ENCODE peak calls at places on chromosomes 7 and 10, in ten cellular contexts. A is stomach, L is psoas muscle, I is AG10803, G is GM06990, J is GM23338, T is Peyer's patch, Q is spleen, B is BJ, N is fibroblast of mammary gland. E is an unnamed sample.

GRCh38 chr10:60304832-60305231 is 84.8 kb downstream of the ANK3 start:
- DNase-seq in A (no peak), L (no peak), I (no peak), G (no peak), J (no peak), T (no peak), Q (no peak), B (no peak), N (no peak), E (no peak)

GRCh38 chr7:131574741-131575140 is 18.3 kb upstream of the PODXL start:
- DNase-seq in A (no peak), L (peak), I (peak), G (no peak), J (no peak), T (no peak), Q (no peak), B (no peak), N (peak), E (no peak)

GRCh38 chr7:15648461-15648961 is 38.0 kb downstream of the MEOX2 start:
- DNase-seq in A (no peak), L (no peak), I (no peak), G (no peak), J (no peak), T (no peak), Q (no peak), B (no peak), N (no peak), E (no peak)

GRCh38 chr10:23284674-23285335 is 59.8 kb downstream of the C10orf67 start:
- DNase-seq in A (no peak), L (no peak), I (no peak), G (no peak), J (no peak), T (no peak), Q (no peak), B (no peak), N (no peak), E (no peak)

GRCh38 chr10:56934515-56934914 is 573.5 kb upstream of the ZWINT start:
- DNase-seq in A (no peak), L (no peak), I (no peak), G (no peak), J (no peak), T (no peak), Q (no peak), B (no peak), N (no peak), E (no peak)

GRCh38 chr10:71237843-71238623 is 25.7 kb downstream of the UNC5B start:
- DNase-seq in A (no peak), L (no peak), I (no peak), G (no peak), J (no peak), T (no peak), Q (no peak), B (no peak), N (no peak), E (no peak)

GRCh38 chr10:79342295-79342761 is 4.9 kb upstream of the PPIF start:
- DNase-seq in A (peak), L (no peak), I (no peak), G (no peak), J (no peak), T (no peak), Q (no peak), B (no peak), N (no peak), E (no peak)

GRCh38 chr7:85587777-85588176 is 400.9 kb upstream of the SEMA3D start:
- DNase-seq in A (no peak), L (no peak), I (no peak), G (no peak), J (no peak), T (no peak), Q (no peak), B (no peak), N (no peak), E (no peak)

GRCh38 chr10:3401491-3401938 is 228.9 kb upstream of the PITRM1 start:
- DNase-seq in A (no peak), L (no peak), I (peak), G (no peak), J (no peak), T (no peak), Q (no peak), B (peak), N (peak), E (peak)

GRCh38 chr10:75403144-75404022 is 1.8 kb upstream of the ZNF503 start:
- DNase-seq in A (peak), L (peak), I (peak), G (peak), J (peak), T (peak), Q (no peak), B (no peak), N (peak), E (no peak)

GRCh38 chr10:100327007-100327700 is 2.9 kb downstream of the PKD2L1 start:
- DNase-seq in A (peak), L (no peak), I (peak), G (peak), J (no peak), T (no peak), Q (peak), B (no peak), N (peak), E (no peak)

GRCh38 chr7:88628363-88629085 is 131.0 kb upstream of the ZNF804B start:
- DNase-seq in A (no peak), L (no peak), I (no peak), G (peak), J (no peak), T (no peak), Q (no peak), B (no peak), N (no peak), E (no peak)

GRCh38 chr10:79380125-79380917 is 33.1 kb downstream of the PPIF start:
- DNase-seq in A (peak), L (peak), I (peak), G (no peak), J (no peak), T (peak), Q (no peak), B (peak), N (peak), E (no peak)

GRCh38 chr10:14665304-14665703 is 109.4 kb downstream of the FAM107B start:
- DNase-seq in A (no peak), L (no peak), I (no peak), G (no peak), J (no peak), T (no peak), Q (no peak), B (no peak), N (peak), E (no peak)

GRCh38 chr10:49029666-49030065 is 85.7 kb downstream of the VSTM4 start:
- DNase-seq in A (no peak), L (no peak), I (no peak), G (no peak), J (no peak), T (no peak), Q (no peak), B (no peak), N (no peak), E (no peak)

GRCh38 chr10:55146032-55146431 is 345.0 kb upstream of the PCDH15 start:
- DNase-seq in A (no peak), L (no peak), I (no peak), G (no peak), J (no peak), T (no peak), Q (no peak), B (no peak), N (peak), E (no peak)

GRCh38 chr10:117740696-117741222 is 198.2 kb downstream of the EMX2 start:
- DNase-seq in A (no peak), L (no peak), I (no peak), G (no peak), J (peak), T (no peak), Q (no peak), B (no peak), N (no peak), E (no peak)

GRCh38 chr7:81416648-81417047 is 353.2 kb downstream of the HGF start:
- DNase-seq in A (no peak), L (no peak), I (no peak), G (no peak), J (no peak), T (no peak), Q (no peak), B (no peak), N (no peak), E (no peak)

GRCh38 chr7:140161047-140161446 is 15.7 kb downstream of the KDM7A start:
- DNase-seq in A (no peak), L (no peak), I (no peak), G (no peak), J (no peak), T (no peak), Q (no peak), B (no peak), N (no peak), E (no peak)

GRCh38 chr10:99658622-99659030 is 683 bp upstream of the ENTPD7 start:
- DNase-seq in A (peak), L (peak), I (peak), G (peak), J (peak), T (peak), Q (peak), B (no peak), N (peak), E (no peak)

GRCh38 chr7:1595027-1595426 is 25.2 kb upstream of the PSMG3 start:
- DNase-seq in A (no peak), L (no peak), I (no peak), G (no peak), J (no peak), T (no peak), Q (no peak), B (no peak), N (no peak), E (no peak)

GRCh38 chr7:148587076-148587475 is 3.5 kb upstream of the C7orf33 start:
- DNase-seq in A (no peak), L (no peak), I (no peak), G (no peak), J (no peak), T (no peak), Q (no peak), B (no peak), N (no peak), E (no peak)

GRCh38 chr7:148589640-148590039 is 926 bp upstream of the C7orf33 start:
- DNase-seq in A (no peak), L (no peak), I (no peak), G (no peak), J (peak), T (no peak), Q (no peak), B (no peak), N (no peak), E (no peak)

GRCh38 chr7:148590533-148590932 is at the start of gene C7orf33:
- DNase-seq in A (no peak), L (no peak), I (no peak), G (no peak), J (no peak), T (no peak), Q (no peak), B (no peak), N (no peak), E (no peak)

GRCh38 chr7:148588168-148588890 is 2.2 kb upstream of the C7orf33 start:
- DNase-seq in A (no peak), L (no peak), I (no peak), G (no peak), J (no peak), T (no peak), Q (no peak), B (no peak), N (no peak), E (no peak)

GRCh38 chr7:148588891-148589215 is 1.7 kb upstream of the C7orf33 start:
- DNase-seq in A (no peak), L (no peak), I (no peak), G (no peak), J (no peak), T (no peak), Q (no peak), B (no peak), N (no peak), E (no peak)
- H3K4me3 ChIP-seq in A (no peak), L (no peak), I (no peak), G (no peak), J (peak), T (no peak), Q (no peak), B (no peak), N (no peak), E (no peak)

GRCh38 chr7:107105591-107106245 is 61.2 kb downstream of the PRKAR2B start:
- DNase-seq in A (no peak), L (no peak), I (no peak), G (no peak), J (no peak), T (no peak), Q (no peak), B (no peak), N (no peak), E (no peak)
- TF ChIP-seq CTCF in A (no peak), L (no peak), I (no peak), G (no peak), J (no peak), T (no peak), Q (no peak), B (no peak), N (no peak), E (no peak)

DNA sequence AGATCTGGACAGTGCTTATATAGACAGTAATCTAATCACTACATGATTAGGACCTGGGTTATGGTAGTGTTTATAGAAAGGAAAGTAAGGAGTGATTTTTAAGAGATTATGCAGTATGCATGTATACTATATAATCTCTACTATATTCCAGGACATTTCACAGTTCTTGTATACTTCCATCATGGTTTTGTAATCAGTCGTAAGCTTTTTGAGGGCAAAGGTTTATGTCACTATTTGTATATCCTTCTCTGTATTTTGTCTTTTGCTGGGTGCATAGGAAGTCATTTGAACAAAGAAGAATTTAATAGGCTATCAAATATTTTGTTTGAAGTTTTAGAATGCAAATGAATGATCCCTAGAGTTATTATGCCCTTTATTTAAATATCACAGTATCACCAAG is 39.2 kb downstream of the RSBN1L start:
- DNase-seq in A (no peak), L (no peak), I (no peak), G (no peak), J (no peak), T (no peak), Q (no peak), B (no peak), N (no peak), E (no peak)
- H3K4me3 ChIP-seq in A (no peak), L (no peak), I (no peak), G (no peak), J (no peak), T (no peak), Q (no peak), B (no peak), N (no peak), E (no peak)

GRCh38 chr7:37831214-37831613 is 17.2 kb upstream of the NME8 start:
- DNase-seq in A (no peak), L (no peak), I (no peak), G (no peak), J (no peak), T (no peak), Q (no peak), B (no peak), N (no peak), E (no peak)

GRCh38 chr7:37832194-37832593 is 16.2 kb upstream of the NME8 start:
- DNase-seq in A (peak), L (peak), I (peak), G (peak), J (no peak), T (peak), Q (peak), B (no peak), N (peak), E (no peak)

GRCh38 chr7:37833107-37833817 is 15.1 kb upstream of the NME8 start:
- DNase-seq in A (no peak), L (peak), I (peak), G (no peak), J (peak), T (no peak), Q (peak), B (no peak), N (peak), E (no peak)

DNA sequence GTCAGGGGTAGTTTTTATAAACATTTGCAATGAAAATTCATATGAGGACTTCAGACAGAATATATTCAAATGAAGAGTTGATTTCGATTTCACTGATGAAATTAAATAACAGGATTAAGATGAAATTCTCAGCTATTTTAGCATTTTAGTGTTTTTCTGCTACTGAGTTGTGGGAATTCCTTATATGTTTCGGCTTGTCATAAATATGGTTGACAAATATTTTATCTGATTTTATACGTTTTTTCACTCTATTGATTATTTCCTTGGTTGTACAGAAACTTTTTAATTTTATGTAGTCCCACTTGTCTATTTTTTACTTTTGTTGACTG is 14.6 kb upstream of the NME8 start:
- DNase-seq in A (no peak), L (no peak), I (no peak), G (no peak), J (no peak), T (no peak), Q (no peak), B (no peak), N (no peak), E (no peak)
- TF ChIP-seq CTCF in A (no peak), L (no peak), I (no peak), G (no peak), J (no peak), T (no peak), Q (peak), B (no peak), N (no peak), E (no peak)

GRCh38 chr10:89283988-89284475 is 17.8 kb upstream of the IFIT2 start:
- DNase-seq in A (no peak), L (peak), I (peak), G (no peak), J (peak), T (no peak), Q (no peak), B (peak), N (peak), E (no peak)
- H3K4me3 ChIP-seq in A (peak), L (no peak), I (peak), G (no peak), J (no peak), T (no peak), Q (no peak), B (peak), N (peak), E (no peak)

DNA sequence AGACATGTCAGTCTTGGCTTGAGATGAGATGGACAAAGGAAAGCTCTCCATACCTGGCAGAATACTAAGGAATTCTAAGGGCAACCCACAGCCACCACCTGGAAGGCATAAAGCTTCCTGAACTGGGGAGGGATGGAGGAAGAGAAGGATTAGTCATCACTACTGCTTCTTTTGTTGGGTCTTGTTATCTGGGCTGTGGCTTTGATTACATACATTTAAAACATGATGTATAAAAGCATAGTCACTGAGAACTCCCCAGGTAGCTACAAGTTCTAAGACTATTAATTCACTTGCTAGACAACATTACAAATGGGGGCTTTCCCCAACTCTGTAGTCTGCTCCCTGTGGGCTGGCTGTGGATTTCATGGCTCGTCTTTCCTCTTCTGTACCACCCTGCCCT is 58.2 kb downstream of the RBM33 start:
- DNase-seq in A (no peak), L (no peak), I (no peak), G (no peak), J (no peak), T (no peak), Q (no peak), B (no peak), N (no peak), E (no peak)
- TF ChIP-seq CTCF in A (no peak), L (no peak), I (no peak), G (no peak), J (no peak), T (no peak), Q (no peak), B (no peak), N (no peak), E (no peak)

DNA sequence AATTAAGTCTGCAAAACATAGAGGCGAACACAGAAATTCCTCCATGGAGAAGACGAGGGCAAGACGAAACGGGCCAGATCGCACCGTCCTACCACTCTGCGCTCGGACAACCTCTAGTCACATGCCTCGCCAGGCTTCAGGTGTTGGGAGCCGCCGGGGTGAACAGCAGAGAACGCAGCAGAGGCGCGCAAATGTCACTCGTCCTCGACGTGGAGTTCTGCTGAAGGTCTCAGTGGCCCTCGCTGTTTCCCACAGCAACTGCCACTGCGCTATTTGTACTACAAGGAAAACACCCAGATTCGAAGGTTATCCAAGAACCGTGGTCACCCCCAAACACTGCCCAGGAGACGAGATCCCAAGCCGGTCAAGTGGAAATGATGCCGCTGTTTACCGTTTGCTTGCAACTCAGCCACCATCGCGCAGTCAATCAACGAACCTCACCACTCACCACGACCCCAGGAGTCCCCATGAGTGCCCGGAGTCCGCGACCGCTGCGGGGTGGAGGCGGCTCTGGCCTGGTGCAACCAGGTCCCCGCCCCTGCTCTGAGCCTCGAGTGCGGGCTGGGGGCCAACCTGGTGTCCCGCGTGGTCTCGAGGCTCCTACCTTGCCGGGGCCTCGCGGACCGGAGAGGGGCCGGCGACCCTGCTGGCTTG is 9.1 kb downstream of the CTBP2 start:
- DNase-seq in A (no peak), L (no peak), I (no peak), G (no peak), J (no peak), T (peak), Q (no peak), B (no peak), N (no peak), E (no peak)
- H3K4me3 ChIP-seq in A (peak), L (no peak), I (no peak), G (no peak), J (peak), T (no peak), Q (no peak), B (no peak), N (no peak), E (no peak)